ENCODE peak calls at places on chromosome 7, in six cellular contexts. A, Z, H, Y, B and N are unnamed samples.
A peak's percentile ranks its signal among the peaks of the same experiment; 100 is the strongest.

GRCh38 chr7:44311561-44312495 is 13.6 kb downstream of the CAMK2B start:
- DNase-seq in B (no peak), H (no peak), Y (peak; percentile 8), Z (no peak), A (no peak), N (peak; percentile 7)

GRCh38 chr7:41709621-41710020 is 6.7 kb upstream of the INHBA start:
- DNase-seq in Z (peak; percentile 96), H (peak; percentile 98), A (no peak), Y (no peak), B (no peak), N (no peak)

GRCh38 chr7:55349126-55349525 is 16.0 kb upstream of the LANCL2 start:
- DNase-seq in Y (no peak), H (no peak), Z (no peak), A (no peak), B (no peak), N (no peak)

GRCh38 chr7:115634633-115635032 is 395.9 kb downstream of the TFEC start:
- DNase-seq in A (peak; percentile 59), H (no peak), Z (peak; percentile 7), B (no peak), Y (no peak), N (no peak)

GRCh38 chr7:136198168-136198567 is 221.0 kb upstream of the MTPN start:
- DNase-seq in Z (no peak), H (no peak), B (no peak), Y (no peak), A (no peak), N (no peak)

GRCh38 chr7:90677742-90678439 is 81.8 kb downstream of the CDK14 start:
- DNase-seq in A (no peak), B (no peak), H (no peak), Y (no peak), Z (no peak), N (no peak)

GRCh38 chr7:29642494-29643155 is 79.0 kb downstream of the PRR15 start:
- DNase-seq in Y (no peak), H (peak; percentile 44), A (no peak), B (no peak), Z (peak; percentile 20), N (no peak)

GRCh38 chr7:56188823-56189346 is 72.7 kb upstream of the NUPR2 start:
- DNase-seq in H (no peak), B (no peak), A (no peak), Z (no peak), Y (no peak), N (no peak)

GRCh38 chr7:116524609-116525297 is at the start of gene CAV1:
- DNase-seq in B (peak; percentile 92), A (peak; percentile 96), Y (peak; percentile 82), H (peak; percentile 94), Z (peak; percentile 96), N (peak; percentile 83)

GRCh38 chr7:113812881-113813280 is 105.9 kb downstream of the PPP1R3A start:
- DNase-seq in H (no peak), A (no peak), Y (no peak), B (no peak), Z (no peak), N (no peak)

GRCh38 chr7:147240468-147240867 is 1123.9 kb downstream of the CNTNAP2 start:
- DNase-seq in Y (no peak), H (no peak), B (no peak), A (no peak), Z (no peak), N (no peak)

GRCh38 chr7:146090023-146090645 is 26.5 kb upstream of the CNTNAP2 start:
- DNase-seq in Z (peak; percentile 54), A (peak; percentile 48), Y (no peak), H (no peak), B (peak; percentile 10), N (no peak)

GRCh38 chr7:82623812-82624211 is 180.2 kb upstream of the CACNA2D1 start:
- DNase-seq in H (no peak), Z (peak; percentile 37), A (no peak), Y (no peak), B (no peak), N (no peak)

GRCh38 chr7:129774871-129775694 is 163.6 kb downstream of the NRF1 start:
- DNase-seq in B (no peak), Z (no peak), A (no peak), H (no peak), Y (no peak), N (no peak)

GRCh38 chr7:1995426-1995825 is 237.3 kb downstream of the MAD1L1 start:
- DNase-seq in B (no peak), Z (no peak), A (no peak), Y (no peak), H (no peak), N (no peak)

GRCh38 chr7:98295467-98296220 is 14.2 kb downstream of the BRI3 start:
- DNase-seq in Z (no peak), B (no peak), A (no peak), Y (no peak), H (no peak), N (no peak)

GRCh38 chr7:2195403-2196246 is 37.1 kb downstream of the MAD1L1 start:
- DNase-seq in B (no peak), Y (no peak), Z (no peak), H (no peak), A (no peak), N (no peak)

GRCh38 chr7:15684834-15685233 is 1.6 kb downstream of the MEOX2 start:
- DNase-seq in A (no peak), Z (peak; percentile 73), B (no peak), Y (no peak), H (no peak), N (no peak)

GRCh38 chr7:15684036-15684815 is 2.3 kb downstream of the MEOX2 start:
- DNase-seq in Z (peak; percentile 67), A (no peak), H (no peak), Y (no peak), B (no peak), N (no peak)

GRCh38 chr7:15686209-15686956 is at the start of gene MEOX2:
- DNase-seq in H (peak; percentile 29), B (no peak), A (peak; percentile 10), Z (peak; percentile 92), Y (peak; percentile 70), N (peak; percentile 76)

GRCh38 chr7:15686957-15687644 is 618 bp upstream of the MEOX2 start:
- DNase-seq in Z (peak; percentile 40), B (no peak), A (no peak), H (no peak), Y (no peak), N (no peak)

DNA sequence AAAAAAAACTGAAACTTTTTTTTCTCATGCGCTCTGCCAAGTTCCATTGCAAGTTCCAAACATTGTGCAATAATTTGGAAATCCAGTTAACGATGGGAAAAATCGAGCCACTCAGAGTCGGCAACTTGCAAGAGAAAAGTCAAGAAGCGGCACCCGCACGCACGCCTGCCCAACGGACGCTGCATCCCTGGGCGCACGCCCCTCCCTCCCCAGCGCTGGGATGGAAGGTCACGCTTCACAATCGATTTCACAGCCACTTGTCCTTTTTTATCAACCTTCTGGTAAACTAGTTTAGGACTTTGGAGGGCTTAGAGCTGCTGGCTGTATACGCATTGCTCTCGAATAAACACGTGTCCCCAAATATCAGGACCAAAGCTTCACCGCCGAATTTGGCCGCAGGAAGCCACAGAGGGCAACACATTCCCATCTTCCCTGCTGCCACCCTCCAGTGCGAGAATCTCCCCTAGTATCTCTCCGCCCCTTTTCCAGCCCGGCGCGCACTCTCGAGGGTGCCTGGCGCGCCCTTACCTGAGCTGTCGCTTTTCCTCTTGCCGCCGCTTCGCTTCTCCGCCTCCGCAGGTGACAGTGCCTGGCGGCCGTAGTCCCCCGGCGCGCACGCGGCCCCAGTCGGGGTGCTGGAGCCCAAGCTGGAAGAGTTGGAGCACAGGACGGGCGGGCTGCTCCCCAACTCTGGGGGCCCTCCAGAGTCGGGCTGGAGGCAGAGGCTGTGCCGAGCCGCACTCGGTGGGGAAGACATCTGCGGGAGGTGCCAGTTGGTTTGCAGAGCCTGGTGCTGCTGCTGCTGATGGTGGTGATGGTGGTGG is 913 bp downstream of the MEOX2 start:
- DNase-seq in Z (peak; percentile 80), B (no peak), A (no peak), Y (peak; percentile 49), H (no peak), N (peak; percentile 36)
- H3K4me3 ChIP-seq in Z (peak overlapping the region; percentile 71), B (peak overlapping the region; percentile 27), A (no peak overlapping the region), Y (peak overlapping the region; percentile 62), H (peak overlapping the region; percentile 51), N (peak overlapping the region; percentile 67)

GRCh38 chr7:16914771-16915170 is 33.0 kb upstream of the AGR3 start:
- DNase-seq in H (peak; percentile 20), Y (no peak), Z (peak; percentile 57), B (no peak), A (peak; percentile 45), N (no peak)

GRCh38 chr7:16916733-16917132 is 35.0 kb upstream of the AGR3 start:
- DNase-seq in A (no peak), Z (no peak), Y (no peak), H (no peak), B (no peak), N (no peak)

GRCh38 chr7:16915405-16915804 is 33.6 kb upstream of the AGR3 start:
- DNase-seq in Y (no peak), Z (peak; percentile 89), A (no peak), H (peak; percentile 90), B (peak; percentile 3), N (no peak)

GRCh38 chr7:16918288-16918895 is 36.6 kb upstream of the AGR3 start:
- DNase-seq in Y (no peak), Z (peak; percentile 77), A (peak; percentile 68), B (peak; percentile 33), H (no peak), N (peak; percentile 62)

DNA sequence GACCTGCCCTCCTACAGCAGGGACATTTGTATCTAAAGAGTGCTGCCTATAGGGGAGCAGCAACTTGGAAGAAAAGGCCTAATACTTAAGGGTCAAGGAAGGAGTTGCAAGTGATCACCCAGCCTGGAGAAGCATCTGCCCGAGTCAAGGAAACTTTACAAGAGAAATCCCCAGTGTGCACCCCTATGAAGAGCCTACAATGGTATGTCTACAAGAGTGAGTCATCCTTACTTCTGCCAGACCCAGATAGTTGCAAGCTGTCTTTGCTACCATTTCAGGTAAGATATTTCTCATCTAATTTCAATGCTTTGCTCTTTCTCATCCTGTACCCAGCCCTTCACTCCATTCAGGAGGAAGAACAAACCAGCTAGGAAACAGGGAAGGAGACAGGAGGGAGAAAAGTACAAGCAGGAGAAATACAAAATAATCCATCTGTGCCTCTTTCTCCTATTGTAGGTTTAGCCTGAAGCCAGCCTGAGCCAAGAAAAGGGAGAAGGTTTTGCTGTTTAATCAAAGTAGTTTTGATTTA is 34.4 kb upstream of the AGR3 start:
- DNase-seq in B (no peak), Y (no peak), Z (peak; percentile 89), A (peak; percentile 75), H (peak; percentile 92), N (no peak)
- H3K4me3 ChIP-seq in B (no peak overlapping the region), Y (no peak overlapping the region), Z (no peak overlapping the region), A (peak overlapping the region; percentile 15), H (no peak overlapping the region), N (no peak overlapping the region)

GRCh38 chr7:151010307-151011096 is 13.8 kb downstream of the ATG9B start:
- DNase-seq in Z (no peak), A (no peak), B (no peak), Y (no peak), H (no peak), N (no peak)
- H3K4me3 ChIP-seq in Z (no peak overlapping the region), A (no peak overlapping the region), B (peak overlapping the region; percentile 72), Y (no peak overlapping the region), H (no peak overlapping the region), N (no peak overlapping the region)

DNA sequence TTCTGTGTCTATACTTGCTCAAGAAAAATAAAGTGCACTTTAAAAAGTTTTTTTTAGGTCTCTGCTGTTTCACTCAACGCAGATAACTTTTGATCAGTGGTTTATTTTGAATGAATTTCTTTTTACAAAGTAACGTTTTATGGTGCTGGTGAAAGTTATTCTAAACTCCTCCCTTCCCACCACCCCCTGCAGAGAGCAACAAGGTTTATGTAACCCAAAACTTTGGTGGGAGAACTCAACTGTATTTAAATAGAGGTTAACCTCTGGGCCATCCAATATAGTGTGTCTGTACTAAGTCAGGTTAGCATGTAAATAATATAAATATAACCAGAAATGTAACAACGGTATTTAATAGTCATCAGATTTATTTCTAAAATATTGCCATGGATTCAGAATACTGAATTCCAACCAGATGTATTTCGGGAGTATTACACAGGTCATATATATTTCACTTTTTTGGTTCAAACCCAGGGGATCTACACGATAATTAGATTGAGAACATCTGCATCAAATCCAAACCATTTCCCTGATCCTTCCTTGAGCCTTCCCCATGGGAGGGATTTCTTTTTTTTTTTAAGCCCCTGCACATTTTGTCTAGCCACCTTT is 3.9 kb upstream of the CUX1 start:
- DNase-seq in A (no peak), Y (no peak), H (no peak), Z (no peak), B (no peak), N (peak; percentile 33)
- H3K4me3 ChIP-seq in A (peak overlapping the region; percentile 92), Y (peak overlapping the region; percentile 84), H (peak overlapping the region; percentile 71), Z (peak overlapping the region; percentile 75), B (peak overlapping the region; percentile 77), N (peak overlapping the region; percentile 70)